ENCODE peak calls at places on chromosomes 2 and 18, in five cellular contexts. A is stimulated activated naive CD8-positive, alpha-beta T cell treated with anti-CD3 and anti-CD28 coated beads, Interleukin-15, amount 100 ng/mL, for 72 hours; G is activated CD4-positive, alpha-beta T cell treated with anti-CD3 and anti-CD28 coated beads, Interleukin-2, amount 10 ng/mL, durations not matched to agents 7 days and 5 days; D is HCEC 1CT; O is ovary. W is an unnamed sample.

GRCh38 chr2:109397883-109398282 is 215.9 kb downstream of the SEPTIN10 start:
- DNase-seq in D (no peak), A (no peak), O (no peak), G (no peak), W (no peak)

GRCh38 chr2:2681611-2682295 is 350.7 kb upstream of the MYT1L start:
- DNase-seq in G (no peak), O (no peak), D (no peak), A (no peak), W (no peak)

GRCh38 chr18:37568671-37569070 is 3.1 kb upstream of the CELF4 start:
- DNase-seq in G (no peak), O (no peak), D (no peak), A (no peak), W (no peak)

GRCh38 chr2:163155279-163155883 is 316.8 kb upstream of the KCNH7 start:
- DNase-seq in G (no peak), O (no peak), A (no peak), D (peak; percentile 33), W (peak; percentile 43)

GRCh38 chr2:157808421-157808820 is 67.7 kb downstream of the ACVR1 start:
- DNase-seq in O (no peak), A (no peak), G (no peak), D (no peak), W (peak; percentile 32)

GRCh38 chr2:1051075-1051474 is 100.4 kb downstream of the SNTG2 start:
- DNase-seq in G (no peak), O (no peak), A (no peak), D (peak; percentile 48), W (peak; percentile 43)

GRCh38 chr2:39737661-39738060 is 41.4 kb downstream of the THUMPD2 start:
- DNase-seq in G (no peak), D (peak; percentile 54), O (peak; percentile 20), A (no peak), W (peak; percentile 86)

GRCh38 chr2:72561621-72562318 is 264.1 kb downstream of the EXOC6B start:
- DNase-seq in O (no peak), D (peak; percentile 80), G (no peak), A (no peak), W (peak; percentile 63)

GRCh38 chr2:26807788-26808460 is 22.1 kb downstream of the CENPA start:
- DNase-seq in A (no peak), D (peak; percentile 12), G (no peak), O (peak; percentile 30), W (peak; percentile 29)

GRCh38 chr18:1017679-1018078 is 113.0 kb downstream of the ADCYAP1 start:
- DNase-seq in O (no peak), D (no peak), A (no peak), G (no peak), W (no peak)

GRCh38 chr2:241111443-241111810 is 9.3 kb upstream of the MTERF4 start:
- DNase-seq in A (no peak), D (no peak), O (no peak), G (no peak), W (no peak)

GRCh38 chr18:79548986-79549637 is 130.5 kb upstream of the CTDP1 start:
- DNase-seq in D (no peak), O (no peak), G (no peak), A (no peak), W (no peak)

GRCh38 chr2:74833418-74834233 is at the start of gene HK2:
- DNase-seq in G (peak; percentile 84), D (peak; percentile 92), O (peak; percentile 90), A (peak; percentile 84), W (peak; percentile 77)

GRCh38 chr2:157307021-157307420 is 18.6 kb downstream of the ERMN start:
- DNase-seq in A (no peak), O (no peak), D (peak; percentile 35), G (no peak), W (no peak)

GRCh38 chr2:31666878-31667277 is 86.1 kb upstream of the SRD5A2 start:
- DNase-seq in O (no peak), A (no peak), G (no peak), D (no peak), W (no peak)

GRCh38 chr2:60446413-60447358 is 106.8 kb downstream of the BCL11A start:
- DNase-seq in D (no peak), O (no peak), A (no peak), G (no peak), W (no peak)

GRCh38 chr2:60364441-60364840 is 189.0 kb downstream of the BCL11A start:
- DNase-seq in G (no peak), D (no peak), O (no peak), A (no peak), W (no peak)

GRCh38 chr18:7941533-7941932 is 374.4 kb downstream of the PTPRM start:
- DNase-seq in O (no peak), G (no peak), D (no peak), A (no peak), W (peak; percentile 47)

GRCh38 chr2:30662268-30663131 is 144.7 kb downstream of the CAPN13 start:
- DNase-seq in G (no peak), O (no peak), A (no peak), D (peak; percentile 41), W (peak; percentile 9)

GRCh38 chr2:71865391-71865965 is 282.2 kb downstream of the CYP26B1 start:
- DNase-seq in G (no peak), O (no peak), D (no peak), A (no peak), W (no peak)

GRCh38 chr18:53458944-53459580 is 765.4 kb downstream of the MBD2 start:
- DNase-seq in A (no peak), O (no peak), G (no peak), D (no peak), W (no peak)